ENCODE peak calls at places on chromosomes 3 and 15, in seven cellular contexts. Z is posterior vena cava, U is IMR-90, C is aorta, W is B cell, M is EH, J is neuronal stem cell. A is an unnamed sample.
A peak's percentile ranks its signal among the peaks of the same experiment; 100 is the strongest.

GRCh38 chr3:59424268-59425010 is 374.6 kb upstream of the CFAP20DC start:
- DNase-seq in M (peak; percentile 66), U (peak; percentile 93), J (no peak), C (no peak), W (no peak), Z (no peak), A (peak; percentile 27)

GRCh38 chr3:163916596-163917560 is 1161.4 kb downstream of the SI start:
- DNase-seq in J (peak; percentile 3), C (no peak), U (no peak), M (no peak), W (no peak), Z (no peak), A (no peak)

GRCh38 chr3:28348286-28348636 is 260 bp upstream of the ZCWPW2 start:
- DNase-seq in C (no peak), Z (peak; percentile 99), J (no peak), U (peak; percentile 89), M (no peak), W (no peak), A (no peak)

GRCh38 chr3:98581474-98581873 is 11.9 kb downstream of the CPOX start:
- DNase-seq in W (no peak), Z (no peak), J (no peak), U (no peak), M (no peak), C (no peak), A (no peak)

GRCh38 chr15:58690703-58691102 is 58.8 kb downstream of the ADAM10 start:
- DNase-seq in U (no peak), C (no peak), W (peak; percentile 50), J (no peak), M (no peak), Z (no peak), A (no peak)

GRCh38 chr3:125079675-125080045 is 23.9 kb upstream of the HEG1 start:
- DNase-seq in Z (no peak), C (no peak), U (peak; percentile 45), J (no peak), W (no peak), M (peak; percentile 69), A (no peak)

GRCh38 chr15:28935316-28935715 is 49.5 kb downstream of the APBA2 start:
- DNase-seq in J (no peak), Z (peak; percentile 48), C (peak; percentile 33), U (no peak), M (peak; percentile 22), W (peak; percentile 5), A (no peak)

GRCh38 chr3:180223268-180223667 is 186.5 kb upstream of the PEX5L start:
- DNase-seq in C (no peak), J (no peak), M (no peak), W (no peak), U (no peak), Z (no peak), A (peak; percentile 36)

GRCh38 chr3:3027976-3028567 is 82.1 kb downstream of the IL5RA start:
- DNase-seq in J (no peak), Z (no peak), C (no peak), W (no peak), U (no peak), M (no peak), A (no peak)

GRCh38 chr3:188323067-188323842 is 169.3 kb downstream of the LPP start:
- DNase-seq in Z (no peak), C (no peak), J (no peak), U (no peak), M (no peak), W (no peak), A (peak; percentile 82)

GRCh38 chr3:190345027-190345821 is 23.0 kb upstream of the CLDN1 start:
- DNase-seq in M (peak; percentile 92), U (peak; percentile 97), J (no peak), C (no peak), Z (no peak), W (no peak), A (no peak)

GRCh38 chr3:105686324-105686897 is 182.4 kb downstream of the CBLB start:
- DNase-seq in Z (no peak), C (no peak), U (peak; percentile 54), W (no peak), J (no peak), M (peak; percentile 35), A (no peak)